ENCODE peak calls at places on chromosomes 13 and 19, in eight cellular contexts. P, D, J, N, W, T, Y and B are unnamed samples.

GRCh38 chr19:29855087-29855486 is 43.3 kb downstream of the CCNE1 start:
- DNase-seq in P (no peak), D (no peak), J (no peak), N (no peak), W (no peak), T (no peak), Y (peak), B (no peak)

GRCh38 chr13:111156421-111156820 is 41.3 kb downstream of the ARHGEF7 start:
- DNase-seq in P (no peak), D (no peak), J (no peak), N (no peak), W (no peak), T (no peak), Y (no peak), B (no peak)

GRCh38 chr19:51799311-51799997 is 4.5 kb downstream of the FPR3 start:
- DNase-seq in P (peak), D (no peak), J (no peak), N (peak), W (peak), T (peak), Y (no peak), B (peak)

GRCh38 chr13:37681295-37682032 is 82.9 kb upstream of the POSTN start:
- DNase-seq in P (no peak), D (no peak), J (no peak), N (peak), W (no peak), T (no peak), Y (no peak), B (no peak)

GRCh38 chr13:31038834-31039552 is 106.5 kb downstream of the TEX26 start:
- DNase-seq in P (no peak), D (peak), J (peak), N (no peak), W (no peak), T (no peak), Y (no peak), B (no peak)

GRCh38 chr19:14398563-14398962 is 17.3 kb downstream of the ADGRE5 start:
- DNase-seq in P (no peak), D (no peak), J (no peak), N (no peak), W (no peak), T (no peak), Y (no peak), B (no peak)

GRCh38 chr13:107216046-107216715 is 648.2 kb upstream of the ARGLU1 start:
- DNase-seq in P (no peak), D (no peak), J (no peak), N (peak), W (no peak), T (no peak), Y (no peak), B (no peak)

GRCh38 chr13:63425131-63425530 is 2009.5 kb upstream of the PCDH20 start:
- DNase-seq in P (no peak), D (no peak), J (no peak), N (no peak), W (no peak), T (no peak), Y (no peak), B (no peak)

GRCh38 chr13:70795484-70795883 is 687.2 kb upstream of the KLHL1 start:
- DNase-seq in P (no peak), D (no peak), J (no peak), N (no peak), W (no peak), T (no peak), Y (no peak), B (no peak)

GRCh38 chr13:101512650-101513049 is 60.2 kb downstream of the ITGBL1 start:
- DNase-seq in P (no peak), D (no peak), J (no peak), N (no peak), W (no peak), T (no peak), Y (no peak), B (no peak)

GRCh38 chr19:14467816-14468215 is 7.3 kb downstream of the PTGER1 start:
- DNase-seq in P (no peak), D (no peak), J (no peak), N (peak), W (no peak), T (no peak), Y (peak), B (no peak)

GRCh38 chr19:1394252-1395193 is 6.8 kb downstream of the GAMT start:
- DNase-seq in P (no peak), D (no peak), J (no peak), N (peak), W (no peak), T (no peak), Y (peak), B (no peak)

GRCh38 chr19:55228403-55229031 is at the start of gene TMEM86B:
- DNase-seq in P (no peak), D (no peak), J (no peak), N (no peak), W (no peak), T (no peak), Y (peak), B (no peak)

GRCh38 chr19:39413903-39414608 is 1.6 kb downstream of the PLEKHG2 start:
- DNase-seq in P (peak), D (no peak), J (no peak), N (no peak), W (no peak), T (no peak), Y (peak), B (peak)

GRCh38 chr13:114142640-114143490 is 10.4 kb upstream of the RASA3 start:
- DNase-seq in P (no peak), D (peak), J (peak), N (peak), W (no peak), T (no peak), Y (no peak), B (no peak)

GRCh38 chr13:59734393-59734792 is 429.3 kb downstream of the DIAPH3 start:
- DNase-seq in P (no peak), D (peak), J (no peak), N (no peak), W (no peak), T (no peak), Y (no peak), B (no peak)

GRCh38 chr13:113999618-113999910 is 25.7 kb upstream of the C13orf46 start:
- DNase-seq in P (no peak), D (no peak), J (no peak), N (no peak), W (no peak), T (no peak), Y (no peak), B (peak)

DNA sequence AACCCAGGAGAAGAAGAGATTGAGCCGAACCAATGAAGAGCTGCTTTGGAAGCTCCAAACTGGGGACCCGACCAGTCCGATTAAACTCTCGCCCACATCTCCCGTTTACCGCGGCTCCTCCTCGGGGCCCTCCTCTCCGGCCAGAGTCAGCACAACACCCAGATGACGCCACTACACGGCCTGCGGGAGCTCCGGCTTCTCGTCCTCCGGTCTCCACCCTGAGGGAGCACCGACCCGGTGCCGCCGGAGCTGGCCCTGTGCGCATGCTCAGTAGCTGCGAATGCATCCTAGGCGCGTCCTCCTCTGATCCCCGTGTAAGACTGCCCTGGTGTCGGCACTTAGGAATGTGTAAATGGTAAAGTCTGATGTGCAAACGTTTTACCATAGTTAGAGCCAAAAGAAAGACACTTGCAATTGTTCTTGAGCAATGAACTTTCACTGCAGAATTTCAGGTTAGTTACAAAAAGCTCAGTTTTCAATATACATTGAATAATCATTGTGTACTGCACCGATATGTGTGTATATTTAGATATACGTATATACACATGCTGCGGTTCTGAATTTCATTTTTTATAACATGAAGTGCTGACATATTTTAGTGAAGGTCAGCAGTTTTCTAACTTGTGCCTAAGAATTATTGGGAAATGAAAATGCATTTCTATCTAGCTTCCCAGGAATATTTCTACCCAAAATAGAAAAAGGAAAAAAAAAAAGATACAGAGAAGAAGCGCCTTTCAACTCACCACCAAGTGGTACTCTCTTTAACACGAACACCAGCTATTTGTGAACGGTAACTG is 92.2 kb downstream of the SLC7A1 start:
- DNase-seq in P (no peak), D (no peak), J (no peak), N (peak), W (no peak), T (no peak), Y (peak), B (peak)
- H3K4me3 ChIP-seq in P (no peak), D (no peak), J (no peak), N (no peak), W (no peak), T (peak), Y (peak), B (no peak)

GRCh38 chr19:35940078-35940775 is 4.1 kb downstream of the LRFN3 start:
- DNase-seq in P (no peak), D (no peak), J (no peak), N (no peak), W (no peak), T (no peak), Y (peak), B (no peak)

GRCh38 chr19:35936738-35937268 is 629 bp downstream of the LRFN3 start:
- DNase-seq in P (no peak), D (no peak), J (no peak), N (no peak), W (no peak), T (no peak), Y (peak), B (no peak)

GRCh38 chr19:35939307-35940077 is 3.3 kb downstream of the LRFN3 start:
- DNase-seq in P (no peak), D (no peak), J (no peak), N (no peak), W (no peak), T (no peak), Y (peak), B (peak)

GRCh38 chr19:35937345-35938281 is 1.4 kb downstream of the LRFN3 start:
- DNase-seq in P (no peak), D (no peak), J (no peak), N (no peak), W (no peak), T (no peak), Y (peak), B (no peak)

DNA sequence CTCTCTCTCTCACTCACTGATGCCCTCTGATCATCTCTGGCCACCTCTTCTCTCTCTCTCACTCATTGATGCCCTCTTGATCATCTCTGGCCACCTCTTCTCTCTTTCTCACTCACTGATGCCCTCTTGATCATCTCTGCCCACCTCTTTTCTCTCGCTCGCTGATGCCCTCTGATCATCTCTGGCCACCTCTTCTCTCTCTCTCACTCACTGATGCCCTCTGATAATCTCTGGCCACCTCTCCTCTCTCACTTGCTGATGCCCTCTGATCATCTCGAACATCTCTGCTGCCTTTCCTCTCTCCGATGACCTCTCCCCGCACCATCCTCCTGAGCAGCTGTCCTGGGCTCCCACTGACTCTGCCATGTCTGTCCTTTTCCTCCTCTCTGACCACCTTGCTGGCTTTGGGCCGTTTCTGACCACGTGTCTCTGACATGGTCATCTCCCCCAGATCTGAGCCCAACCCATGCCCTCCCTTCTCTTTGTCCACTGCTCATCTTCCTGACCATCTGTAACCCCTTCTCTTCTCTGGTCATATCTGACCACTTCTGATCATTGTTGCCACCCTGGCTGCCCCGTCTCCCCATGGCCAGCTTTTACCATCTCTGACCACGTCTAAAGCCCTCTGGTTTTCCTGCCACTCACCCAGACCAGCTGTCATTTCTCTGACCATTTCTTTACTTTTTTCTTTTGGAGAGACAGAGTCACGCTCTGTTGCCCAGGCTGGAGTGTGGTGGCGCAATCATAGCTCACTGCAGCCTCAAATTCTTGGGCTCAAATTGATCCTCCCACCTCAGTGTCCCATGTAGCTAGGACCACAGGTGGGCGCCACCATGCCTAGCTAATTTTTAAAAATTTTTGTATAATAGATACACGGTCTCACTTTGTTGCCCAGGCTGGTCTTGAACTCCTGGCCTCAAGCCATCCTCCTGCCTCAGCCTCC is 2.4 kb downstream of the LRFN3 start:
- DNase-seq in P (no peak), D (no peak), J (no peak), N (no peak), W (no peak), T (no peak), Y (no peak), B (no peak)
- H3K4me3 ChIP-seq in P (peak), D (no peak), J (peak), N (peak), W (no peak), T (peak), Y (no peak), B (no peak)

GRCh38 chr13:21698975-21699679 is 28.3 kb downstream of the FGF9 start:
- DNase-seq in P (no peak), D (no peak), J (no peak), N (no peak), W (no peak), T (no peak), Y (no peak), B (no peak)

GRCh38 chr13:21695536-21695935 is 24.7 kb downstream of the FGF9 start:
- DNase-seq in P (no peak), D (no peak), J (no peak), N (no peak), W (no peak), T (no peak), Y (no peak), B (no peak)

GRCh38 chr13:21691928-21692327 is 21.1 kb downstream of the FGF9 start:
- DNase-seq in P (no peak), D (no peak), J (no peak), N (no peak), W (no peak), T (no peak), Y (no peak), B (no peak)

GRCh38 chr13:21694831-21695230 is 24.0 kb downstream of the FGF9 start:
- DNase-seq in P (no peak), D (no peak), J (no peak), N (no peak), W (peak), T (no peak), Y (no peak), B (peak)

DNA sequence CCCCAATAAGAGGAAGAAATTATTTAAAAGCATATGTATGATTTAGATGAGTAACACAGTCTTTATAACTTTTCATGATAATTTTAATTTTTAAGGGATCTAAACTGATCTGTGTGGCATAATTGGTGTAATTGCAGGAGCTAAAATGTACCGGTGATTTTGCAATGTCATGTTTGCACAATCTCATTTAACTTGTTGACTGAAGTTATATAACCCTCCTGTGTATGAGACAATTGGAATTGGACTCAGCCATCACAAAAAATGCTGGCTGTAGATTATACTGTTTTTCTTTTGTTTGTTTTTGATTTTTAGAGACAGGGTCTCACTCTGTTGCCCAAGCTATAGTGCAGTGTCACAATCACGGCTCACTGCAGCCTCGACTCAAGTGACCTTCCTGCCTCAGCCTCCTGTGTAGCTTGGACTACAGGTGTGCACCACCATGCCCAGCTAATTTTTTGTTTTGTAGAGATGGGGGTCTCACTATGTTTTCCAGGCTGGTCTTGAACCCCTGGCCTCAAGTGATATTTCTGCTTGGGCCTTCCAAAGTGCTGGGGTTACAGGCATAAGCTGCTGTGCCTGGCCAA is 26.1 kb downstream of the FGF9 start:
- DNase-seq in P (no peak), D (no peak), J (no peak), N (peak), W (no peak), T (no peak), Y (no peak), B (no peak)
- H3K4me3 ChIP-seq in P (no peak), D (no peak), J (no peak), N (no peak), W (no peak), T (no peak), Y (no peak), B (no peak)

GRCh38 chr19:53696951-53697350 is 65.2 kb downstream of the DPRX start:
- DNase-seq in P (no peak), D (no peak), J (no peak), N (peak), W (no peak), T (no peak), Y (no peak), B (no peak)
- H3K4me3 ChIP-seq in P (no peak), D (no peak), J (no peak), N (no peak), W (no peak), T (no peak), Y (no peak), B (no peak)

GRCh38 chr19:35856001-35856400 is 710 bp upstream of the KIRREL2 start:
- DNase-seq in P (no peak), D (no peak), J (no peak), N (no peak), W (no peak), T (no peak), Y (peak), B (no peak)
- H3K4me3 ChIP-seq in P (no peak), D (no peak), J (peak), N (no peak), W (no peak), T (peak), Y (peak), B (no peak)

DNA sequence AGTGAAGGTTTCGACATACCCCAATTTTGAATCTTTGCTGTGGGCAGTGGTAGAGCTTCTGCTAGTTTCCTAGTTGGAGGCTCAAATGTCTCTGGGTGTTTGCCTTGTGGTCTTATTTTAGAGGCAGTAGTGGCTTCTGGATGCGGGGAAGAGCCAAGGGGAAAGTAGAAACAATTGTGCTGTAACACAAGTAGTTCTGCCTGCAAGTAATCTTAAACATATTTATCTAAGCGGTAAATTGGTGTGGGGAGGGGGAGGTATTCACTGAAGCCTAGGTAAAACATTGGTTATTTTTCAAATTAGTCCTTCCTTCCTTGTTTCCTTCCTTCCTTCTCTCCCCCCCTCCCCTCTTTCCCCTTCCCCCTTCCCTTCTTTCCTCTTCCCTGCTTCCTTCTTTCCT is at the start of gene PCDH20:
- DNase-seq in P (no peak), D (no peak), J (no peak), N (no peak), W (no peak), T (no peak), Y (no peak), B (no peak)
- H3K4me3 ChIP-seq in P (peak), D (no peak), J (no peak), N (peak), W (peak), T (peak), Y (peak), B (peak)

GRCh38 chr19:3397266-3398022 is 31.1 kb downstream of the NFIC start:
- DNase-seq in P (no peak), D (no peak), J (no peak), N (peak), W (no peak), T (no peak), Y (peak), B (peak)
- H3K4me3 ChIP-seq in P (peak), D (no peak), J (no peak), N (no peak), W (no peak), T (peak), Y (no peak), B (no peak)

DNA sequence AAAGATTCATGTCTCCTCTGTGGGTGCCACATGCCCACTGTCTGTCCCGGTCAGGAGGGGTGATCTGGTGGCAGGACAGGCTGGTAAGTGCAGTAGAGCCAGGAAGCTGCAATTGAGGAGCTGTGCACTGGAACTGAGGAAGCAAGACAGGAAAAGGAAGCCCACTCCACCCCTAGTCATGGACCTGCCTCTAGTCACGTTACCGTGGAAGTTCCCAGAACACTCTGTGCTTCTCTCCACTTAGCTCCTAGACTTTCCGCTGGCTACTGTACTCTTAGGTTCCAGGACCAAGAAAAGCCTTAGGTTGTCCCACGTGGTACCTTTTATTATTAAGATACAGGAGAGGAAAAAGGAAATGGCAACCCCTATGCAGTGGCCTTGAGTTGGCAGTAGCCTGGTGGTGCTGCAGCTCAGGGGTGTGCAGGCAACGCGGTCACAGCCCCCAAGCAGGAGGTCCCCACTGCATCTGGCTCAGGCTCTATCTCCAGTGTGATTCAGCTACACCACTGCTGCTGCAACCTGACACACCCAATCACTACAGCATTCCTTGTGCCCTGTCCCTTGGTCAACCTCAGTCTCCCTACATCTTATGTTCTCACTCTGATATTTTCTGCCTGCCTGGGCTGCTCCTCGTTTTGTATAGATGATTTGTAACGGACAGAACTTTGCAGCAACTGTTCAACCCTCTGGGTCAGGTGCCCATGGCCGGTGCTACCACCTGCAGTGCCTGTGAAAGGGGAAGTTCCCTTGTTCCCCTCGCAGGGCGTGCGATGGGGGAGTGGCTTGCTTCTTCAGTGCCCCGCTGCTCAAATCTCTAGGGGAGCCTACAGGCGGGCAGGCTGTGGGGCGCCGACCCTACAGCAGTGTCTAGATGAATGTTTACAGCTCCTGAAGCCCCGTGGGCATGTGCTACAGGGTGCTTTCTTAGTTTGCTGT is 24.4 kb upstream of the GPR12 start:
- DNase-seq in P (peak), D (no peak), J (peak), N (no peak), W (no peak), T (no peak), Y (peak), B (no peak)
- H3K4me3 ChIP-seq in P (no peak), D (peak), J (peak), N (no peak), W (no peak), T (peak), Y (peak), B (no peak)